ENCODE peak calls at places on chromosome 17, in four cellular contexts. Q, N, A and P are unnamed samples.

GRCh38 chr17:80591788-80592187 is 47.1 kb downstream of the RPTOR start:
- DNase-seq in N (no peak), A (no peak), Q (no peak), P (no peak)

GRCh38 chr17:30278032-30278431 is 13.7 kb downstream of the BLMH start:
- DNase-seq in A (no peak), N (peak), Q (no peak), P (no peak)

GRCh38 chr17:18155179-18155578 is 28.4 kb upstream of the ALKBH5 start:
- DNase-seq in N (no peak), Q (no peak), A (no peak), P (no peak)

GRCh38 chr17:56891751-56892150 is 22.1 kb downstream of the TRIM25 start:
- DNase-seq in Q (peak), N (no peak), A (peak), P (no peak)

GRCh38 chr17:76318586-76318985 is 10.5 kb upstream of the QRICH2 start:
- DNase-seq in A (no peak), N (no peak), Q (no peak), P (no peak)

GRCh38 chr17:68292689-68293040 is 1.4 kb downstream of the ARSG start:
- DNase-seq in A (no peak), Q (no peak), N (no peak), P (no peak)

GRCh38 chr17:17413215-17413792 is 63.5 kb upstream of the MED9 start:
- DNase-seq in Q (no peak), A (no peak), N (no peak), P (no peak)

GRCh38 chr17:40695874-40696472 is 7.6 kb downstream of the KRT24 start:
- DNase-seq in N (no peak), Q (no peak), A (no peak), P (no peak)

GRCh38 chr17:71208111-71208704 is 912.6 kb upstream of the SOX9 start:
- DNase-seq in Q (no peak), A (no peak), N (no peak), P (no peak)

GRCh38 chr17:17732892-17733670 is 51.8 kb downstream of the RAI1 start:
- DNase-seq in Q (no peak), N (peak), A (no peak), P (no peak)

GRCh38 chr17:4498461-4499397 is at the start of gene SPNS2:
- DNase-seq in A (peak), N (peak), Q (peak), P (peak)

GRCh38 chr17:55758171-55758570 is 7.3 kb downstream of the PCTP start:
- DNase-seq in Q (no peak), A (no peak), N (no peak), P (no peak)

GRCh38 chr17:72726936-72727335 is 365.6 kb downstream of the SLC39A11 start:
- DNase-seq in N (no peak), A (peak), Q (no peak), P (no peak)

GRCh38 chr17:57940653-57941329 is 14.4 kb downstream of the CUEDC1 start:
- DNase-seq in A (no peak), Q (no peak), N (peak), P (no peak)

GRCh38 chr17:81200695-81201580 is 21.8 kb downstream of the CEP131 start:
- DNase-seq in N (peak), Q (no peak), A (no peak), P (peak)

GRCh38 chr17:68195667-68196393 is 52.0 kb upstream of the AMZ2 start:
- DNase-seq in N (peak), Q (no peak), A (no peak), P (peak)

GRCh38 chr17:55238197-55238930 is 26.4 kb upstream of the HLF start:
- DNase-seq in A (peak), Q (peak), N (peak), P (peak)

GRCh38 chr17:82545071-82545462 is 25.5 kb downstream of the FOXK2 start:
- DNase-seq in A (no peak), N (no peak), Q (no peak), P (no peak)

GRCh38 chr17:30388321-30389179 is 9.8 kb downstream of the CPD start:
- DNase-seq in Q (no peak), A (no peak), N (no peak), P (no peak)

GRCh38 chr17:14755002-14755401 is 454.1 kb downstream of the HS3ST3B1 start:
- DNase-seq in Q (no peak), N (no peak), A (no peak), P (no peak)

GRCh38 chr17:41888332-41888965 is 23.2 kb upstream of the KLHL11 start:
- DNase-seq in A (no peak), N (no peak), Q (no peak), P (no peak)

GRCh38 chr17:57747221-57748017 is 2.3 kb upstream of the CCDC182 start:
- DNase-seq in N (peak), A (peak), Q (no peak), P (no peak)

GRCh38 chr17:64183815-64184397 is 54.0 kb upstream of the ERN1 start:
- DNase-seq in N (no peak), Q (no peak), A (no peak), P (no peak)

GRCh38 chr17:80831481-80831880 is 160.2 kb upstream of the CHMP6 start:
- DNase-seq in N (peak), Q (no peak), A (no peak), P (no peak)

GRCh38 chr17:6592193-6592592 is 35.8 kb upstream of the PITPNM3 start:
- DNase-seq in A (no peak), Q (no peak), N (no peak), P (no peak)

GRCh38 chr17:5769936-5770335 is 185.6 kb upstream of the NLRP1 start:
- DNase-seq in Q (no peak), N (no peak), A (no peak), P (no peak)

GRCh38 chr17:79677646-79678045 is 53.1 kb upstream of the ENPP7 start:
- DNase-seq in Q (no peak), N (no peak), A (no peak), P (no peak)

GRCh38 chr17:13024526-13025263 is 6.9 kb upstream of the ELAC2 start:
- DNase-seq in N (peak), Q (peak), A (peak), P (peak)

GRCh38 chr17:33291248-33292183 is 1.6 kb downstream of the ASIC2 start:
- DNase-seq in Q (peak), N (peak), A (no peak), P (no peak)

GRCh38 chr17:27879987-27880608 is 13.1 kb downstream of the LYRM9 start:
- DNase-seq in N (peak), A (peak), Q (peak), P (peak)

GRCh38 chr17:39923836-39924690 is 3.3 kb downstream of the ORMDL3 start:
- DNase-seq in Q (no peak), A (no peak), N (no peak), P (no peak)

GRCh38 chr17:55873017-55873758 is 122.3 kb downstream of the PCTP start:
- DNase-seq in N (no peak), Q (no peak), A (no peak), P (no peak)

GRCh38 chr17:7220593-7221280 is 999 bp downstream of the ACADVL start:
- DNase-seq in N (peak), Q (peak), A (peak), P (peak)

GRCh38 chr17:2203818-2204217 is 99.8 kb downstream of the SMG6 start:
- DNase-seq in N (no peak), Q (no peak), A (no peak), P (no peak)

GRCh38 chr17:3919123-3919624 is 2.9 kb upstream of the P2RX1 start:
- DNase-seq in Q (peak), N (no peak), A (no peak), P (peak)

GRCh38 chr17:49995055-49995738 is at the start of gene DLX3:
- DNase-seq in A (no peak), Q (peak), N (peak), P (peak)

GRCh38 chr17:72972263-72972951 is 120.1 kb downstream of the SLC39A11 start:
- DNase-seq in A (no peak), N (no peak), Q (no peak), P (no peak)

GRCh38 chr17:70597774-70598173 is 428.4 kb downstream of the KCNJ2 start:
- DNase-seq in Q (no peak), N (no peak), A (no peak), P (no peak)

GRCh38 chr17:80034654-80034976 is 1.1 kb downstream of the TBC1D16 start:
- DNase-seq in A (no peak), N (no peak), Q (no peak), P (no peak)

DNA sequence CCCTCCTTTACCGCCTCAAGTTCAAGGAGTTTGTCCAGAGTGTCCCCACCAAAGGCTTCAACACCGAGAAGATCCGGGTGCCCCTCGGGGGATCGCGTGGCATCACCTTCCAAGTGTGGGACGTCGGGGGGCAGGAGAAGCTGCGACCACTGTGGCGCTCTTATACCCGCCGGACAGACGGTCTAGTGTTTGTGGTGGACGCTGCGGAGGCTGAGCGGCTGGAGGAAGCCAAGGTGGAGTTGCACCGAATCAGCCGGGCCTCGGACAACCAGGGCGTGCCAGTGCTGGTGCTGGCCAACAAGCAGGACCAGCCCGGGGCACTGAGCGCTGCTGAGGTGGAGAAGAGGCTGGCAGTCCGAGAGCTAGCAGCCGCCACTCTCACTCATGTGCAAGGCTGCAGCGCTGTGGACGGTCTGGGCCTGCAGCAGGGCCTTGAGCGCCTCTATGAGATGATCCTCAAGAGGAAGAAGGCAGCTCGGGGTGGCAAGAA is 1.1 kb downstream of the ARL4D start:
- DNase-seq in Q (peak), N (no peak), A (no peak), P (no peak)
- H3K27ac ChIP-seq in Q (no peak), N (peak), A (no peak), P (peak)

GRCh38 chr17:46770818-46771600 is 47.5 kb downstream of the WNT3 start:
- DNase-seq in A (peak), Q (peak), N (no peak), P (peak)
- H3K27ac ChIP-seq in A (no peak), Q (no peak), N (no peak), P (peak)

DNA sequence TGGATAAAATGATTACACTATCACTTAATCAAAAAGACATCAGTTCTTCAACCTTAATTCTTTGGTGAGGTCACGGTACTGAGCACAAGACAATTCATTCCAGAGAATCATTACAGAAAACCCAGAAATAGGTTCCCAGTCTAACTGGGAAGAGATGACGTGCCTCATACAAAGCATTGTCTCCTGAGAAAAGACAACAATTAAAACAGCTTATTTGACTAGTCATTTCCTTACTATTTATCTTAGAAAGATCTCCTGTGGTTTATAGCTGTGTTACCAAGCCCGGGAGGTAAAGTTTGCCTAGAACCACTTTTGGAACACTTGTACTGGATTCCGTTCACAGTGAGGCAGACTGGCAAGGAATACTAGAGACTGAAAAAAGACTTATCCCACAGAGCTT is 5.1 kb downstream of the PHF12 start:
- DNase-seq in N (no peak), A (no peak), Q (no peak), P (no peak)
- H3K27ac ChIP-seq in N (no peak), A (no peak), Q (no peak), P (no peak)

DNA sequence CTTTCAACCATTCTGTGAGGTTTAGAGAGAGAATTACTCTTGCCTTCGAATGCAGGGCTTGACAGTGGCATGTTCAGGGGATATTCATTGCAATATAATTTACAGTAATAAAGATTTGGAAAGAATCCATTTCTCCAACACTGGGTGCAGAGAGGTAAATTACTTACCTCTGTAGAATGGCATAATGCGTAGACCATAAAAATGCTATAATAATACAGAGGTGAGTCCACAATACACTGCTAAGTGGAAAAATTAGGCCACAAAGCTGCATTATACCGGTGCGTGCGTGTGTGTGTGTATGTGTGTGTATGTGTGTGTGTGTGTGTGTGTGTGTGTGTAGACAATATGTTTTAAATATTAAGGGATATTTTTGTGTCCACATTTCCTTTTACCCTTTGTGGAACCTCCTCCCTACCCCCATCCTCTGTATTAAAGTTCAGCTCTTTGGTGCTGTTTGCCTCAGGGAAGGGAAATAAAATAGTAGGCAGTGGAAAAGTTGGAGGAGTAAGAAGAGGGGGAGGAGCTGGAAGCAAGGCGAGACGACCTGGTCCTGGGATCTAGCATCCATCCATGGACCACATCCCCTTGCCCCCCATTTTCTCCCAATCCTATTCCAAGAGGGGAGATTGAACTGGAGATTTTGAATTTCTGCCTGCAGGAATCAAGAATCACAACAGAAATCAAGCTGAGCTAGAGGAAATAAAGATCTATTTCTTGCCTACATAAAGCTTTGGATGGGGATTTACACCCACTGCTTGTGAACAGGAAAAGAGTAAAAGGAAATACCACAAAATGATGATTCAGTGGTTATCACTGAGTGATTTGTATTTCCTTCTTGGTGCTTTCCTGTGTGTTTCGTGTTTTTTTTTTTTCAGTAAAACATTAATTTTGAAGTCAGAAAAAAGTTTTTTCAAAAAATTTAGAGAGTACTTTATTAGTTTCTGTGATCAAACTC is 124.8 kb downstream of the RGS9 start:
- DNase-seq in Q (no peak), N (no peak), A (no peak), P (no peak)
- H3K27ac ChIP-seq in Q (no peak), N (no peak), A (no peak), P (no peak)